ENCODE peak calls at places on chromosome 1, in seven cellular contexts. N is colonic mucosa, G is brain microvascular endothelial cell, R is psoas muscle, U is H9, Z is neuronal stem cell, F is lung. O is an unnamed sample. For H3K27me3, the result is how much of the 10 kb centered on the place peaks cover.

GRCh38 chr1:244792188-244792850 is 43.1 kb upstream of the COX20 start:
- DNase-seq in N (no peak), G (no peak), R (no peak), U (no peak), Z (no peak), F (no peak), O (no peak)

GRCh38 chr1:17579951-17580939 is 40.7 kb downstream of the ARHGEF10L start:
- DNase-seq in N (peak), G (no peak), R (no peak), U (no peak), Z (no peak), F (no peak), O (no peak)

GRCh38 chr1:247316590-247317197 is 15.0 kb downstream of the ZNF496 start:
- DNase-seq in N (no peak), G (no peak), R (no peak), U (no peak), Z (no peak), F (no peak), O (no peak)

GRCh38 chr1:39141925-39142324 is 62.6 kb upstream of the MACF1 start:
- DNase-seq in N (no peak), G (no peak), R (no peak), U (peak), Z (peak), F (no peak), O (no peak)

GRCh38 chr1:220684890-220685289 is 5.3 kb upstream of the C1orf115 start:
- DNase-seq in N (no peak), G (no peak), R (no peak), U (no peak), Z (no peak), F (no peak), O (no peak)

GRCh38 chr1:53575141-53575947 is 116.1 kb downstream of the DMRTB1 start:
- DNase-seq in N (no peak), G (no peak), R (no peak), U (no peak), Z (no peak), F (no peak), O (no peak)

GRCh38 chr1:86846166-86846647 is 67.7 kb downstream of the SELENOF start:
- DNase-seq in N (no peak), G (peak), R (no peak), U (no peak), Z (no peak), F (no peak), O (peak)

GRCh38 chr1:83910461-83910860 is 88.5 kb downstream of the TTLL7 start:
- DNase-seq in N (no peak), G (no peak), R (no peak), U (no peak), Z (no peak), F (no peak), O (no peak)

GRCh38 chr1:59568158-59568935 is 246.4 kb upstream of the HOOK1 start:
- DNase-seq in N (no peak), G (peak), R (no peak), U (no peak), Z (no peak), F (no peak), O (no peak)

DNA sequence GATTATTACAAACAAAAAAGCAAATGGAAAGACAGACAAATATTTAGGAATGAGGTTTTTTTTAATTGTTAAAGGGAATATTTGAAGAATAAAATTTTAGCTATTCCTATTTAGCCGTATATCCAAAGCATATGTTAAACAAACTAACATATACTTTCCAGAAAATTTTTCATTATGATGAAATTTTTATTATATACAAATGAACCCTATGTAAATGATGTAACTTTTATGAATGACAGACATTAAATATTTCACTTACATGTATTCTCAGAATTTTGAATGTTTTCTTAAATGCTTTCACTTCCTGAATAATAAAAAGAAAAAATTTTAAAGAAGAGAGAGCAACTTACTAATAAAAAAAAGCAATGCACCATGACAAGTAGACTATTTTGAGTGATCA is 15.8 kb downstream of the LHX9 start:
- DNase-seq in N (no peak), G (no peak), R (no peak), U (no peak), Z (no peak), F (no peak), O (no peak)
- H3K27me3 ChIP-seq in N (under half), G (under half), R (under half), U (under half), Z (under half), F (under half), O (half or more)

DNA sequence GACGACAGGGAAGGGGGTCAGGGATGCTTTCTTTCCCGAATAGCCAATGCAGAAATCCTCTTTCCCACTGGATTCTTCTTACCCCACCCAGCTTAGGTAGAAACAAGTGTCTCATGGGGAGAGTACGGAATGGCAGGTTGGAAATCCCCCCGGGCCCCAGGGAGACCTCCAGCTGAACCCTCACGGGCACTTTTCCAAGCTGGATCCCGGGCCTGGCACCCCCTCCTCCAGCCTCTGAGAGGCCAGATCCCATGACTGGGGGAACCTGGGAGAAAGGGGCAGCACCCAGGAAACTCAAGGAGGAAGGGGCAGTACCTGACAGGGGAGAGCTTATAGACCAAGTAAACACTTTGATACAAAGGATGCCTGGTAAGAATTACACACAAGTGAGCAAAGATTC is 1.3 kb downstream of the PKP1 start:
- DNase-seq in N (no peak), G (no peak), R (no peak), U (no peak), Z (no peak), F (no peak), O (no peak)
- H3K27me3 ChIP-seq in N (under half), G (under half), R (under half), U (under half), Z (under half), F (under half), O (under half)

GRCh38 chr1:222167111-222167510 is 380.8 kb downstream of the HHIPL2 start:
- DNase-seq in N (peak), G (peak), R (no peak), U (peak), Z (peak), F (peak), O (peak)
- H3K27me3 ChIP-seq in N (under half), G (under half), R (under half), U (under half), Z (under half), F (under half), O (under half)

GRCh38 chr1:98088361-98088760 is 167.5 kb upstream of the DPYD start:
- DNase-seq in N (no peak), G (no peak), R (no peak), U (no peak), Z (no peak), F (no peak), O (no peak)
- H3K27me3 ChIP-seq in N (under half), G (under half), R (under half), U (under half), Z (under half), F (under half), O (under half)

GRCh38 chr1:160053548-160054365 is 16.2 kb downstream of the KCNJ10 start:
- DNase-seq in N (no peak), G (no peak), R (no peak), U (no peak), Z (no peak), F (no peak), O (no peak)
- H3K27me3 ChIP-seq in N (under half), G (under half), R (under half), U (under half), Z (under half), F (under half), O (half or more)

DNA sequence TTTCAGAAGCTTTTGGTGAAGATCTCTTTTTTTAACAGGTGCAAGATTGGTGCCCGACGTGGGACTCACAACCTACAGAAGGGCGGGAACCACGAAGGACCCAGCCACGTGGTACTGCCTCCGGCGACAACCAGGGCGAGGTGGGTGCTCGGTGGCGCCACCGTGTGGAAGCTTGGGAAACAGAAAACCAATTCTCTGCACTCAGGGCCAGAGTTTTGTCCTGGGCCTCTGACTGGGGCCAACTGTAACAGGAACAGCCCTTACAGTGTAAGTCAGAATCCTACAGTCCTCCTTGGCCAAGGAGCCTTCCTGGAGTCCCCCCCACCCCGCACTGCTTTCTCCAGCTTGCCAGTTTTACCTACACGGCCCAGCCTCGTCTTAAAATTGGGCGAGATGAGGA is 11.6 kb upstream of the S100A7A start:
- DNase-seq in N (peak), G (no peak), R (peak), U (peak), Z (no peak), F (peak), O (no peak)
- H3K27me3 ChIP-seq in N (under half), G (under half), R (under half), U (under half), Z (under half), F (under half), O (half or more)

O was measured in foreskin keratinocyte.